ENCODE peak calls at places on chromosome 10, in four cellular contexts. N is HepG2, T is tibial nerve, Y is ovary. D is an unnamed sample. For H3K4me1, the result is how much of the 10 kb centered on the place peaks cover.

GRCh38 chr10:110410329-110411046 is 87.2 kb upstream of the DUSP5 start:
- DNase-seq in N (peak), T (peak), Y (no peak), D (no peak)

GRCh38 chr10:43685744-43686143 is 37.1 kb upstream of the ZNF32 start:
- DNase-seq in N (no peak), T (peak), Y (no peak), D (no peak)

GRCh38 chr10:90125966-90126600 is 424.7 kb downstream of the KIF20B start:
- DNase-seq in N (no peak), T (no peak), Y (no peak), D (no peak)

GRCh38 chr10:12586724-12587123 is 237.4 kb downstream of the CAMK1D start:
- DNase-seq in N (no peak), T (no peak), Y (no peak), D (no peak)

GRCh38 chr10:64115913-64116643 is 594.9 kb downstream of the REEP3 start:
- DNase-seq in N (no peak), T (no peak), Y (no peak), D (no peak)

GRCh38 chr10:78627254-78627795 is 441.4 kb upstream of the ZMIZ1 start:
- DNase-seq in N (no peak), T (no peak), Y (no peak), D (no peak)

GRCh38 chr10:61028861-61029361 is 84.9 kb upstream of the RHOBTB1 start:
- DNase-seq in N (peak), T (no peak), Y (no peak), D (no peak)

GRCh38 chr10:78870458-78870857 is 198.3 kb upstream of the ZMIZ1 start:
- DNase-seq in N (no peak), T (no peak), Y (no peak), D (no peak)

GRCh38 chr10:113232928-113233511 is 283.0 kb downstream of the TCF7L2 start:
- DNase-seq in N (no peak), T (no peak), Y (no peak), D (no peak)

GRCh38 chr10:57338823-57339558 is 928.7 kb downstream of the IPMK start:
- DNase-seq in N (peak), T (peak), Y (no peak), D (no peak)

GRCh38 chr10:3255086-3255485 is 82.5 kb upstream of the PITRM1 start:
- DNase-seq in N (no peak), T (no peak), Y (no peak), D (no peak)

GRCh38 chr10:75018873-75019272 is 92.6 kb upstream of the SAMD8 start:
- DNase-seq in N (no peak), T (no peak), Y (no peak), D (no peak)

GRCh38 chr10:125122566-125122965 is 37.8 kb downstream of the CTBP2 start:
- DNase-seq in N (no peak), T (no peak), Y (peak), D (no peak)

GRCh38 chr10:132257271-132257670 is 50.5 kb downstream of the STK32C start:
- DNase-seq in N (no peak), T (no peak), Y (no peak), D (no peak)

GRCh38 chr10:74677951-74678350 is 148.4 kb upstream of the KAT6B start:
- DNase-seq in N (no peak), T (no peak), Y (no peak), D (no peak)

GRCh38 chr10:112678581-112678980 is 231.6 kb downstream of the VTI1A start:
- DNase-seq in N (peak), T (no peak), Y (no peak), D (no peak)

GRCh38 chr10:128211064-128211504 is 84.9 kb upstream of the MKI67 start:
- DNase-seq in N (no peak), T (no peak), Y (no peak), D (no peak)

GRCh38 chr10:30718877-30719268 is 89.3 kb upstream of the LYZL2 start:
- DNase-seq in N (no peak), T (no peak), Y (no peak), D (no peak)

GRCh38 chr10:62653254-62653653 is 151.3 kb upstream of the ADO start:
- DNase-seq in N (no peak), T (no peak), Y (no peak), D (no peak)

GRCh38 chr10:29083096-29083495 is 205.8 kb upstream of the LYZL1 start:
- DNase-seq in N (peak), T (no peak), Y (no peak), D (no peak)

GRCh38 chr10:110404374-110404773 is 93.3 kb upstream of the DUSP5 start:
- DNase-seq in N (no peak), T (no peak), Y (no peak), D (no peak)

GRCh38 chr10:103802081-103802480 is 53.3 kb downstream of the SH3PXD2A start:
- DNase-seq in N (no peak), T (no peak), Y (no peak), D (no peak)

GRCh38 chr10:13758302-13758701 is 171.5 kb downstream of the PRPF18 start:
- DNase-seq in N (no peak), T (no peak), Y (no peak), D (no peak)

GRCh38 chr10:89867964-89868363 is 166.6 kb downstream of the KIF20B start:
- DNase-seq in N (no peak), T (no peak), Y (no peak), D (no peak)

GRCh38 chr10:119039161-119039560 is 9.6 kb downstream of the NANOS1 start:
- DNase-seq in N (no peak), T (no peak), Y (no peak), D (no peak)

GRCh38 chr10:44199267-44199666 is 185.6 kb downstream of the CXCL12 start:
- DNase-seq in N (no peak), T (no peak), Y (no peak), D (no peak)

GRCh38 chr10:932589-932988 is 1.1 kb upstream of the LARP4B start:
- DNase-seq in N (no peak), T (no peak), Y (peak), D (no peak)

GRCh38 chr10:129896231-129897150 is 67.6 kb downstream of the EBF3 start:
- DNase-seq in N (no peak), T (no peak), Y (no peak), D (no peak)

GRCh38 chr10:108755661-108756060 is 1167.7 kb downstream of the XPNPEP1 start:
- DNase-seq in N (no peak), T (no peak), Y (no peak), D (no peak)

GRCh38 chr10:127576751-127577161 is 27.6 kb downstream of the NPS start:
- DNase-seq in N (no peak), T (no peak), Y (peak), D (no peak)

GRCh38 chr10:69883256-69883655 is 81.5 kb downstream of the COL13A1 start:
- DNase-seq in N (peak), T (no peak), Y (no peak), D (no peak)

DNA sequence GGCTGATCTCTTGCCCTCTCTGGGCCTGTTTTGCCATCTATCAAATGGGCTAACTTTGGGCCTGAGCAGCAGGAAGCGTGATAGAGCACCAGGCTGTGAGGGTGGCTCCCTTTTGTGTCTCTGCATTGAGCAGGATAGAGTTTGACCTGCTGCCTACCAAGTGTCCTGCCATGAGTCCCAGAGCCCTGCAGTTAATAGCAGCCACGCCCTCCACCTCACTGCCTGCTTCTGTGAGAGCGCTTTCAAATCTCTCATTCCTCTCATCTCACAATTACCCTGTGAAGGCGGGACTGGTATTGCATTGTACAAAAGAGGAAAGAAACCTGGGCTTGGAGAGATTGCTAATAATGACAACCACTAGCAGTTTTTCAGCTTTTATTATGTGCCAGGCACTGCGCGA is 39.8 kb downstream of the UNC5B start:
- DNase-seq in N (no peak), T (no peak), Y (no peak), D (no peak)
- TF ChIP-seq POLR2A in N (no peak), T (no peak), Y (no peak), D (no peak)

DNA sequence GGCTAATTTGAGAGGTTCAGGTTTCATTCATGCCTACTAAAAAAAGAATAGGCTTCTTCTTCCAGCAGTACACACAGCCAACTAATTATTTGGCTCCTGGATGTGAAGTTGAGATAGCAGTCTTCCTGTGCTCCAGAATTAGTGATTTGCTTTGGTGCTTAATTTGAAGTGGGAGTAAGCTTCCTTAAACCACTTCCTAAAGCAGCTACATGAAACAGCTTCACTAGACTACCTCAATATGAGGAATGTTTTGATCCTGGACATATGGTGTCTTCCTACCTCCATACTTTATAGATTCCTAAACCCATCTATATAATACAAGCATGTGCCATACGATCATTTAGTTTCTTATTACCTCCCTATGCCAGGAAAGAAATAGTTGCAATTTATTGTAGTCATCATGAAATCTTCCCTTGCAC is 8.4 kb downstream of the VIM start:
- DNase-seq in N (no peak), T (no peak), Y (no peak), D (no peak)
- H3K4me1 ChIP-seq in N (under half), T (under half), Y (under half), D (under half)

GRCh38 chr10:72692057-72692891 is at the start of gene MCU:
- DNase-seq in N (no peak), T (peak), Y (peak), D (peak)

GRCh38 chr10:72694476-72695369 is 2.8 kb downstream of the MCU start:
- DNase-seq in N (peak), T (no peak), Y (no peak), D (no peak)

GRCh38 chr10:72691470-72692056 is 380 bp upstream of the MCU start:
- DNase-seq in N (peak), T (no peak), Y (no peak), D (no peak)

GRCh38 chr10:72693599-72693915 is 1.6 kb downstream of the MCU start:
- DNase-seq in N (no peak), T (no peak), Y (no peak), D (no peak)

GRCh38 chr10:72692897-72693598 is 1.1 kb downstream of the MCU start:
- DNase-seq in N (no peak), T (peak), Y (no peak), D (no peak)
- TF ChIP-seq POLR2A in N (no peak), T (no peak), Y (no peak), D (no peak)

DNA sequence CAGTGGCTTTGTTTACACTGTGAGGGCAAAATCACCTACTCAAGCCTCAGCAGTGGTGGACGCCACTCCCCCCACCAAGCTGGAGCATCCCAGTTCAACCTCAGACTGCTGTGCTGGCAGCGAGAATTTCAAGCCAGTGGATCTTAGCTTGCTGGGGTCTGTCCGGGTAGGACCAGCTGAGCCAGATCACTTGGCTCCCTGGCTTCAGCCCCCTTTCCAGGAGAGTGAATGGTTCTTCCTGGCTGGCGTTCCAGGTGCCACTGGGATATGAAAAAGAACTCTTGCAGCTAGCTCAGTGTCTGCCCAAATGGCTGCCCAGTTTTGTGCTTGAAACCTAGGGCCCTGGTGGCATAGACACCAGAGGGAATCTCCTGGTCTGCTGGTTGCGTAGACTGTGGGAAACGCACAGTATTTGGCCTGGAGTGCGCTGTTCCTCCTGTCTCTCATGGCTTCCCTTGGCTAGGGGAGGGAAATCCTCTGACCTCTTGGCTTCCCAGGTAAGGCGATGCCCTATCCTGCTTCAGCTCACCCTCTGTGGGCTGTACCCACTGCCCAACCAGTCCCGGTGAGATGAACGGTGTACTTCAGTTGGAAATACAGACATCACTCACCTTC is 398.5 kb downstream of the ATRNL1 start:
- DNase-seq in N (peak), T (no peak), Y (no peak), D (no peak)
- H3K4me1 ChIP-seq in N (under half), T (under half), Y (under half), D (under half)

GRCh38 chr10:99329238-99329890 is at the start of gene CNNM1:
- DNase-seq in N (no peak), T (no peak), Y (peak), D (no peak)
- TF ChIP-seq POLR2A in N (peak), T (no peak), Y (no peak), D (no peak)

DNA sequence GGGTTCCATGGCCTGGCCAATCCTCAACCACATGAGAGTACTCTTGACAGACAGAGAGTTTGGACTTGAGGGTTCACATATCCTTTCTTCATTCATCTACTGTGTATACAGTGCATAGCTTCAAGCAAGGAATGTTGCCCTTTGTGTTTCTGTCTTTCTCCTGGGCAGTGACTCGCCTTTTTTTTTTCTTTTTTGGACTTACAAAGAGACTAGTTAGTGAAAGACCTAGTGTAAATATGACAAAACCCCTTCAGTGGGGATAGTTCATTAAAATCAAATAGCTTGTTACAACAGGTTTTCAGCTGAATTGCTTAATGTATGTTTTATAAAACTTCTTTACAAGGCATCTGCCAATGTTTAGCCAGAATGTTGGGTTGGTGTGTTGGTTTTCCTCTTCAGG is 290.2 kb downstream of the FGFR2 start:
- DNase-seq in N (no peak), T (no peak), Y (no peak), D (no peak)
- H3K4me1 ChIP-seq in N (under half), T (under half), Y (under half), D (under half)